ENCODE peak calls at places on chromosomes 11 and 22, in five cellular contexts. G is GM23248; C is heart left ventricle; U is IMR-90; S is CD4-positive, CD25-positive, alpha-beta regulatory T cell. L is an unnamed sample. For H3K4me1, the result is how much of the 10 kb centered on the place peaks cover.

GRCh38 chr11:112285918-112286317 is 25.3 kb upstream of the PLET1 start:
- DNase-seq in U (peak), C (no peak), S (no peak), G (peak), L (peak)

GRCh38 chr11:68575025-68575665 is 109.2 kb upstream of the GAL start:
- DNase-seq in C (no peak), G (no peak), U (no peak), S (no peak), L (peak)

GRCh38 chr11:289706-290620 is 1.0 kb downstream of the PGGHG start:
- DNase-seq in G (no peak), C (peak), S (no peak), U (no peak), L (no peak)

GRCh38 chr11:57340228-57340627 is 2.1 kb downstream of the P2RX3 start:
- DNase-seq in C (no peak), S (no peak), U (no peak), G (peak), L (no peak)

GRCh38 chr11:914747-915493 is 4.3 kb upstream of the CHID1 start:
- DNase-seq in G (no peak), S (no peak), C (peak), U (no peak), L (no peak)

GRCh38 chr11:24963879-24964278 is 467.0 kb downstream of the LUZP2 start:
- DNase-seq in C (no peak), G (no peak), U (no peak), S (no peak), L (peak)

GRCh38 chr11:77542296-77542695 is 47.5 kb upstream of the AQP11 start:
- DNase-seq in C (no peak), S (no peak), U (peak), G (peak), L (peak)

GRCh38 chr11:119650251-119650650 is 78.7 kb downstream of the NECTIN1 start:
- DNase-seq in S (no peak), C (peak), U (no peak), G (no peak), L (no peak)

GRCh38 chr11:129291556-129291955 is 84.1 kb upstream of the BARX2 start:
- DNase-seq in G (no peak), U (no peak), S (no peak), C (no peak), L (no peak)

GRCh38 chr11:47516155-47516554 is 36.8 kb downstream of the CELF1 start:
- DNase-seq in C (no peak), S (no peak), G (no peak), U (no peak), L (no peak)
- H3K4me1 ChIP-seq in C (half or more), S (half or more), G (under half), U (under half), L (half or more)

DNA sequence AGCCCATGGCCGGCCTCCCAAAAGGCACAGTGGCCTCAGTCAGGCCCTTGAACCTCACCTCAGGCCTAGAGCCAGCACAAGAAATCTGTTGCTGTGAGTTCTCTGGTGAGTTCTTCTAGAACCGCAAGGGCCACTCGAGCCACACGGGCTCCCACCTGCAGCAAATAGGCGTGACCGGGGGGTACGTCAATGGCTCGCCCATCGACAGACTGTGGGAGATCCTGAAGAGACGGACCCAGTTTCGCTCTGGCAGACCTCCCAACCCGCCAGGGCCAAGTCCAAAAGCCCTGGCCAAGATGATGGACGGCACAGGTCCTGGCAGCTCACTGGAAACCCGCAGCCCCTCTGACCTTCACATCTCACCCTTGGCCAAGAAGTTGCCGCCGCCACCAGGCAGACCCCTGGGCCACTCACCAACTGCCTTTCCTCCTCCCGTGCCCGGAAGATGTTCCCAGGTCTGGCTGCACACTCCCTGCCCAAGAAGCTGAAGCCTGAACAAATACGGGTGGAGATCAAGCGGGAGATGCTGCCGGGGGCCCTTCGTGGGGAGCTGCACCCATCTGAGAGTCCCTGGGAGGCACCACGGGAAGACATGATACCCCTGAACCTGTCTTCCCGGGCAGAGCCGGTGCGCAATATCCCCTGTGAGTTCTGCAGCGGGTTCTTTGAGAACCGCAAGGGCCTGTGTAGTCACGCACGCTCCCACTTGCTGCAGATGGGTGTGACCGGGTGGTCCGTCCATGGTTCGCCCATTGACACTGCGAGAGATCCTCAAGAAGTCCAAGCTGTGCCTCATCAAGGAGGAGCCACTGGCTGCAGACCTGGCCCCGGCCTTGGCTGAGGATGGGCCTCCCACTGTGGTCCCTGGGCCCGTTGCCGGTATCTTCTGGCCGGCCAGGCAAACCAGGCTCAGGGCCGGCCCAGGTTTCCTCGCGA is 544.2 kb upstream of the CCDC179 start:
- DNase-seq in U (no peak), C (peak), G (no peak), S (no peak), L (no peak)
- H3K4me1 ChIP-seq in U (under half), C (under half), G (under half), S (under half), L (under half)

GRCh38 chr22:32830957-32831356 is 29.5 kb downstream of the TIMP3 start:
- DNase-seq in S (no peak), G (no peak), U (no peak), C (no peak), L (no peak)

GRCh38 chr22:32828561-32828960 is 27.1 kb downstream of the TIMP3 start:
- DNase-seq in G (no peak), C (no peak), S (no peak), U (no peak), L (no peak)

GRCh38 chr22:32830473-32830872 is 29.0 kb downstream of the TIMP3 start:
- DNase-seq in S (no peak), G (no peak), U (no peak), C (peak), L (no peak)

GRCh38 chr22:32828150-32828549 is 26.6 kb downstream of the TIMP3 start:
- DNase-seq in G (no peak), S (no peak), C (no peak), U (no peak), L (no peak)

GRCh38 chr22:32829451-32829851 is 27.9 kb downstream of the TIMP3 start:
- DNase-seq in S (no peak), G (no peak), U (no peak), C (no peak), L (no peak)
- H3K4me1 ChIP-seq in S (under half), G (under half), U (under half), C (half or more), L (under half)

DNA sequence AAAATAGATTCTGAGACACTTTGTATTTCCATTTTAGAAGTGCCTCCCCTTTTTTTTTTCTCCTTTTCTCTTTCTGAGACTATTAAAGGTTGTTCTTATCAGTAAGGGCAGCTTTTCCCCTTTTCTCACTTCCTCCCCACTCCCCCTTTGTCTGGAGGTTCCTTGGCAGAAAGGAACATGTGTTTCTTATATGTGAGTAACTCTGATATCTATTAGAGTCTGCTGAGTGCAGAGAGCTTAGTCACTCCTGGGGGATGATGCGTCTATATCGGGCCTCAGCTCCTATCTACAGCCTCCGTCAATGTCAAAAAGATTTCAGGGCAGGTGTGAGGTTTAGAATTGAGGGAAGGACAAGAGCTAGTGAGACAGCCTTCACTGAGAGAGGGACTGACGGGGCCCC is 489.4 kb downstream of the NTM start:
- DNase-seq in U (peak), G (peak), S (no peak), C (no peak), L (peak)
- H3K4me1 ChIP-seq in U (under half), G (under half), S (under half), C (under half), L (under half)